ENCODE peak calls at places on chromosomes 13 and 19, in five cellular contexts. One of them, this sample, is unnamed.

GRCh38 chr19:14553042-14553938 is 18.6 kb downstream of the NDUFB7 start:
- DNase-seq in H9: peak
- DNase-seq in neuronal stem cell: no peak
- DNase-seq in trophoblast cell: no peak
- DNase-seq in H1: no peak
- DNase-seq in this sample: no peak

GRCh38 chr19:18304194-18304495 is 18.7 kb downstream of the LSM4 start:
- DNase-seq in H9: no peak
- DNase-seq in neuronal stem cell: no peak
- DNase-seq in trophoblast cell: no peak
- DNase-seq in H1: no peak
- DNase-seq in this sample: no peak

GRCh38 chr19:33718668-33719259 is 77.9 kb upstream of the KCTD15 start:
- DNase-seq in H9: no peak
- DNase-seq in neuronal stem cell: no peak
- DNase-seq in trophoblast cell: no peak
- DNase-seq in H1: no peak
- DNase-seq in this sample: no peak

GRCh38 chr19:31220540-31220939 is 128.7 kb downstream of the TSHZ3 start:
- DNase-seq in H9: peak
- DNase-seq in neuronal stem cell: no peak
- DNase-seq in trophoblast cell: no peak
- DNase-seq in H1: no peak
- DNase-seq in this sample: no peak

GRCh38 chr19:9008667-9009066 is 1.5 kb downstream of the MUC16 start:
- DNase-seq in H9: no peak
- DNase-seq in neuronal stem cell: peak
- DNase-seq in trophoblast cell: no peak
- DNase-seq in H1: no peak
- DNase-seq in this sample: no peak

GRCh38 chr19:17829855-17830566 is 8.7 kb upstream of the INSL3 start:
- DNase-seq in H9: peak
- DNase-seq in neuronal stem cell: peak
- DNase-seq in trophoblast cell: peak
- DNase-seq in H1: peak
- DNase-seq in this sample: peak

GRCh38 chr19:7575426-7576040 is 20.1 kb upstream of the CAMSAP3 start:
- DNase-seq in H9: no peak
- DNase-seq in neuronal stem cell: no peak
- DNase-seq in trophoblast cell: peak
- DNase-seq in H1: no peak
- DNase-seq in this sample: no peak

GRCh38 chr19:20558011-20558410 is 7.6 kb downstream of the ZNF737 start:
- DNase-seq in H9: peak
- DNase-seq in neuronal stem cell: no peak
- DNase-seq in trophoblast cell: peak
- DNase-seq in H1: peak
- DNase-seq in this sample: no peak

GRCh38 chr13:47798906-47799305 is 202.2 kb downstream of the SUCLA2 start:
- DNase-seq in H9: no peak
- DNase-seq in neuronal stem cell: no peak
- DNase-seq in trophoblast cell: no peak
- DNase-seq in H1: no peak
- DNase-seq in this sample: peak

GRCh38 chr19:30664358-30665058 is 292.3 kb downstream of the ZNF536 start:
- DNase-seq in H9: peak
- DNase-seq in neuronal stem cell: no peak
- DNase-seq in trophoblast cell: peak
- DNase-seq in H1: no peak
- DNase-seq in this sample: no peak

GRCh38 chr13:98405107-98405571 is 171.8 kb downstream of the STK24 start:
- DNase-seq in H9: peak
- DNase-seq in neuronal stem cell: peak
- DNase-seq in trophoblast cell: no peak
- DNase-seq in H1: no peak
- DNase-seq in this sample: no peak

GRCh38 chr13:104315606-104316005 is 1249.4 kb upstream of the SLC10A2 start:
- DNase-seq in H9: no peak
- DNase-seq in neuronal stem cell: no peak
- DNase-seq in trophoblast cell: peak
- DNase-seq in H1: no peak
- DNase-seq in this sample: peak

GRCh38 chr19:18340237-18340989 is at the start of gene PGPEP1:
- DNase-seq in H9: peak
- DNase-seq in neuronal stem cell: peak
- DNase-seq in trophoblast cell: peak
- DNase-seq in H1: peak
- DNase-seq in this sample: peak

GRCh38 chr13:113897161-113897560 is 33.3 kb upstream of the GAS6 start:
- DNase-seq in H9: no peak
- DNase-seq in neuronal stem cell: no peak
- DNase-seq in trophoblast cell: peak
- DNase-seq in H1: no peak
- DNase-seq in this sample: peak

GRCh38 chr13:113562085-113562749 is 22.3 kb upstream of the TFDP1 start:
- DNase-seq in H9: peak
- DNase-seq in neuronal stem cell: peak
- DNase-seq in trophoblast cell: peak
- DNase-seq in H1: peak
- DNase-seq in this sample: peak

GRCh38 chr19:43480574-43480973 is 15.2 kb upstream of the LYPD3 start:
- DNase-seq in H9: no peak
- DNase-seq in neuronal stem cell: no peak
- DNase-seq in trophoblast cell: no peak
- DNase-seq in H1: no peak
- DNase-seq in this sample: no peak
- H2BK12ac ChIP-seq in H9: no peak
- H2BK12ac ChIP-seq in neuronal stem cell: no peak
- H2BK12ac ChIP-seq in trophoblast cell: no peak
- H2BK12ac ChIP-seq in H1: no peak
- H2BK12ac ChIP-seq in this sample: no peak

GRCh38 chr19:618674-619285 is 14.6 kb downstream of the POLRMT start:
- DNase-seq in H9: no peak
- DNase-seq in neuronal stem cell: no peak
- DNase-seq in trophoblast cell: no peak
- DNase-seq in H1: no peak
- DNase-seq in this sample: no peak
- H2BK12ac ChIP-seq in H9: no peak
- H2BK12ac ChIP-seq in neuronal stem cell: no peak
- H2BK12ac ChIP-seq in trophoblast cell: no peak
- H2BK12ac ChIP-seq in H1: no peak
- H2BK12ac ChIP-seq in this sample: no peak

GRCh38 chr13:50250403-50250802 is 235.2 kb downstream of the KCNRG start:
- DNase-seq in H9: no peak
- DNase-seq in neuronal stem cell: no peak
- DNase-seq in trophoblast cell: no peak
- DNase-seq in H1: no peak
- DNase-seq in this sample: no peak
- H2BK12ac ChIP-seq in H9: no peak
- H2BK12ac ChIP-seq in neuronal stem cell: no peak
- H2BK12ac ChIP-seq in trophoblast cell: no peak
- H2BK12ac ChIP-seq in H1: no peak
- H2BK12ac ChIP-seq in this sample: no peak

GRCh38 chr13:26983533-26984315 is 187.9 kb downstream of the USP12 start:
- DNase-seq in H9: no peak
- DNase-seq in neuronal stem cell: no peak
- DNase-seq in trophoblast cell: peak
- DNase-seq in H1: no peak
- DNase-seq in this sample: peak
- H2BK12ac ChIP-seq in H9: no peak
- H2BK12ac ChIP-seq in neuronal stem cell: no peak
- H2BK12ac ChIP-seq in trophoblast cell: peak
- H2BK12ac ChIP-seq in H1: no peak
- H2BK12ac ChIP-seq in this sample: peak

DNA sequence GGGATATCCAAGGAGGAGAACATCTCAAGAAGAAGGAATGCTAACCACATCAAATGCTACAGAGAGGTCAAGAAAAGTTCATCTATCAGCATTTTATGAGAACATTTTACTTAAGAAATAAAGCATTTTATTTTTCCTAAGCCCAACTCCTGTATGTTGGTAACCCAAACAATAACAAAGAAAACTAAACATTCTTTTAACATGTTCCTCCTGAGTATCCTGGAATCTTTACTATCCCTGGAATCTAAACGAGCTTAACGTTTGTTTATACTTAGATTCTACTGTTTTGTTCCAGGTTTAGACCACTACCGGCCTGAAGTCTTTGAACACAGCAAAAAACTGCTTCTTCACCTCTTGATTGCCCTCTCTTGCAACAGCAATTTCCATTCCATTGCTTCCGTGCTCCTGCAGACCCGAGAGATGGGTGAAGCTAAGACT is 89.7 kb downstream of the ZAR1L start:
- DNase-seq in H9: no peak
- DNase-seq in neuronal stem cell: no peak
- DNase-seq in trophoblast cell: peak
- DNase-seq in H1: no peak
- DNase-seq in this sample: peak
- H2BK12ac ChIP-seq in H9: no peak
- H2BK12ac ChIP-seq in neuronal stem cell: no peak
- H2BK12ac ChIP-seq in trophoblast cell: no peak
- H2BK12ac ChIP-seq in H1: no peak
- H2BK12ac ChIP-seq in this sample: no peak

DNA sequence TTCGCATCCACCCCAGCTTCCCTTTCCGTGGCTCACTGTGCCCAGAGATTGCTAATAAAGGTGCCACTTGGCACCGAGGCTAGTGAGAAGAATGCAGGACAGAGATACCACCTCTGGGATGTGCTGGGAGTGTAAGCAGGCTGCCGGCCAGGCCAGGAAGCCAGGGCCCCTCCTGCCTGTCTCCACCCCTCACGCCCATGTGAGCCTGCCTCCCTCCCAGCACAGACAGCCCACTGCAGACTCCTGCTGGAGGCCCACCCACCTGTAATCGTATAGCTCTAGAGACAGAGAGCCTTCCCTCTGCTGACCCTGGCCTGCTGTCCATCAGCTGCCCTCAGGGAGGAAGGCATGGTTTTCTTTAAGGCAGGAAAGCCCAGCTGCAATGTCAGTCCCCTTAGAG is 13.9 kb downstream of the VSTM2B start:
- DNase-seq in H9: peak
- DNase-seq in neuronal stem cell: no peak
- DNase-seq in trophoblast cell: no peak
- DNase-seq in H1: peak
- DNase-seq in this sample: no peak
- H2BK12ac ChIP-seq in H9: no peak
- H2BK12ac ChIP-seq in neuronal stem cell: no peak
- H2BK12ac ChIP-seq in trophoblast cell: no peak
- H2BK12ac ChIP-seq in H1: no peak
- H2BK12ac ChIP-seq in this sample: no peak

DNA sequence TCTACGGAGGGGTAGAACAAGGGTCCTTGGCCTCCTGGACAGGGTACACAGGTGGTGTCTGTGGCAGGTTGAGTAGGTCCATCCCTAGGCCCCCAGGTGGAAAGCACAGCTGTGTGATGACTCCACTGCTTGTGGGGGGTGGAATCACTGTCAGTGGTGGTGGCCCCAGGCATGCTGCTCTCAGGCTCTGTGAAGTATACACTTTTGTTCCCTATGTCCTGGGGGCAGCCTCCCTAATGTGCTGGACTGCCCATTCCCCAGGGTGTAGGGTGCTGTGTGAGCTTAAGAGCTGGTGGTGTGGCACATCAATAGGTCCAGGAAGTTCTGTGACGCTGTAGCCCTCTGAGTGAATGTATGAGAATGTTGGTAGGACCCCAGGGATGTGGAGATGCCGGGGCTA is 197.2 kb upstream of the SLC10A2 start:
- DNase-seq in H9: no peak
- DNase-seq in neuronal stem cell: no peak
- DNase-seq in trophoblast cell: no peak
- DNase-seq in H1: no peak
- DNase-seq in this sample: no peak
- H2BK12ac ChIP-seq in H9: no peak
- H2BK12ac ChIP-seq in neuronal stem cell: no peak
- H2BK12ac ChIP-seq in trophoblast cell: no peak
- H2BK12ac ChIP-seq in H1: no peak
- H2BK12ac ChIP-seq in this sample: no peak

GRCh38 chr19:56193981-56194380 is 3.6 kb downstream of the ZSCAN5B start:
- DNase-seq in H9: no peak
- DNase-seq in neuronal stem cell: no peak
- DNase-seq in trophoblast cell: no peak
- DNase-seq in H1: no peak
- DNase-seq in this sample: no peak

GRCh38 chr19:56201973-56202372 is at the start of gene ZSCAN5C:
- DNase-seq in H9: no peak
- DNase-seq in neuronal stem cell: no peak
- DNase-seq in trophoblast cell: no peak
- DNase-seq in H1: no peak
- DNase-seq in this sample: no peak

GRCh38 chr19:56199686-56200085 is 2.1 kb upstream of the ZSCAN5B start:
- DNase-seq in H9: no peak
- DNase-seq in neuronal stem cell: no peak
- DNase-seq in trophoblast cell: no peak
- DNase-seq in H1: no peak
- DNase-seq in this sample: no peak
- H2BK12ac ChIP-seq in H9: no peak
- H2BK12ac ChIP-seq in neuronal stem cell: no peak
- H2BK12ac ChIP-seq in trophoblast cell: no peak
- H2BK12ac ChIP-seq in H1: no peak
- H2BK12ac ChIP-seq in this sample: no peak

GRCh38 chr13:51988988-51989618 is 22.1 kb downstream of the ATP7B start:
- DNase-seq in H9: no peak
- DNase-seq in neuronal stem cell: no peak
- DNase-seq in trophoblast cell: no peak
- DNase-seq in H1: no peak
- DNase-seq in this sample: no peak
- H2BK12ac ChIP-seq in H9: no peak
- H2BK12ac ChIP-seq in neuronal stem cell: no peak
- H2BK12ac ChIP-seq in trophoblast cell: no peak
- H2BK12ac ChIP-seq in H1: no peak
- H2BK12ac ChIP-seq in this sample: no peak

This sample was measured in mesenchymal stem cell.